ENCODE peak calls at places on chromosomes 3 and 15, in five cellular contexts. Y, M, N, X and C are unnamed samples.

GRCh38 chr3:149600619-149601018 is 57.2 kb downstream of the WWTR1 start:
- DNase-seq in M (no peak), N (no peak), Y (no peak), X (no peak), C (no peak)

GRCh38 chr3:142315083-142315482 is 89.7 kb upstream of the GK5 start:
- DNase-seq in N (no peak), Y (no peak), X (no peak), M (peak; percentile 69), C (no peak)

GRCh38 chr15:24039683-24040082 is 352.6 kb upstream of the NDN start:
- DNase-seq in X (no peak), N (peak; percentile 14), Y (no peak), M (no peak), C (no peak)

GRCh38 chr3:31248619-31248992 is 284.1 kb upstream of the STT3B start:
- DNase-seq in X (no peak), Y (no peak), M (no peak), N (no peak), C (no peak)

GRCh38 chr3:78969483-78969882 is 798.3 kb downstream of the ROBO1 start:
- DNase-seq in Y (no peak), M (no peak), X (no peak), N (no peak), C (no peak)

GRCh38 chr15:65306551-65306950 is 2.1 kb downstream of the RNU5B-1 start:
- DNase-seq in X (no peak), M (no peak), N (no peak), Y (no peak), C (no peak)

GRCh38 chr3:151232991-151233390 is 30.0 kb upstream of the GPR171 start:
- DNase-seq in N (no peak), Y (no peak), M (no peak), X (no peak), C (no peak)

GRCh38 chr15:39597751-39598185 is 16.9 kb downstream of the THBS1 start:
- DNase-seq in M (peak; percentile 31), N (no peak), Y (no peak), X (no peak), C (no peak)

GRCh38 chr3:39193391-39193790 is 996 bp upstream of the XIRP1 start:
- DNase-seq in N (no peak), Y (peak; percentile 58), X (no peak), M (no peak), C (no peak)

GRCh38 chr3:125110016-125110875 is 54.4 kb upstream of the HEG1 start:
- DNase-seq in M (peak; percentile 87), N (no peak), X (no peak), Y (no peak), C (no peak)

GRCh38 chr15:69087581-69087980 is 72.9 kb upstream of the GLCE start:
- DNase-seq in X (no peak), Y (no peak), M (peak; percentile 17), N (no peak), C (no peak)

GRCh38 chr3:179672918-179673317 is 20.1 kb downstream of the USP13 start:
- DNase-seq in N (no peak), M (peak; percentile 86), X (no peak), Y (no peak), C (no peak)

GRCh38 chr3:193396451-193397244 is 18.1 kb upstream of the ATP13A5 start:
- DNase-seq in M (no peak), N (no peak), X (no peak), Y (no peak), C (no peak)

GRCh38 chr15:76159282-76159681 is 99.5 kb downstream of the TMEM266 start:
- DNase-seq in M (no peak), N (no peak), X (no peak), Y (no peak), C (no peak)

GRCh38 chr15:88309363-88309762 is 52.8 kb upstream of the NTRK3 start:
- DNase-seq in M (no peak), Y (no peak), N (no peak), X (no peak), C (no peak)

GRCh38 chr3:37171144-37171543 is 3.2 kb downstream of the LRRFIP2 start:
- DNase-seq in N (no peak), M (no peak), X (no peak), Y (no peak), C (no peak)

GRCh38 chr3:37173806-37174205 is 576 bp downstream of the LRRFIP2 start:
- DNase-seq in Y (no peak), N (no peak), M (no peak), X (no peak), C (no peak)

GRCh38 chr3:37170097-37170496 is 4.3 kb downstream of the LRRFIP2 start:
- DNase-seq in X (no peak), Y (no peak), N (no peak), M (no peak), C (no peak)

GRCh38 chr3:37168896-37169295 is 5.5 kb downstream of the LRRFIP2 start:
- DNase-seq in Y (no peak), X (no peak), N (no peak), M (no peak), C (no peak)

GRCh38 chr3:37170513-37170912 is 3.9 kb downstream of the LRRFIP2 start:
- DNase-seq in N (no peak), Y (no peak), X (no peak), M (no peak), C (no peak)
- H3K9ac ChIP-seq in N (no peak overlapping the region), Y (no peak overlapping the region), X (no peak overlapping the region), M (no peak overlapping the region), C (no peak overlapping the region)

GRCh38 chr15:31238369-31238768 is 88.3 kb upstream of the KLF13 start:
- DNase-seq in N (no peak), M (no peak), Y (no peak), X (no peak), C (no peak)

GRCh38 chr15:31236184-31237041 is 90.2 kb upstream of the KLF13 start:
- DNase-seq in X (peak; percentile 93), Y (no peak), N (peak; percentile 40), M (peak; percentile 54), C (no peak)

GRCh38 chr15:31235298-31236183 is 91.1 kb upstream of the KLF13 start:
- DNase-seq in M (no peak), Y (no peak), X (peak; percentile 82), N (no peak), C (no peak)

GRCh38 chr15:31238906-31239305 is 87.7 kb upstream of the KLF13 start:
- DNase-seq in M (no peak), Y (no peak), X (peak; percentile 22), N (no peak), C (no peak)

DNA sequence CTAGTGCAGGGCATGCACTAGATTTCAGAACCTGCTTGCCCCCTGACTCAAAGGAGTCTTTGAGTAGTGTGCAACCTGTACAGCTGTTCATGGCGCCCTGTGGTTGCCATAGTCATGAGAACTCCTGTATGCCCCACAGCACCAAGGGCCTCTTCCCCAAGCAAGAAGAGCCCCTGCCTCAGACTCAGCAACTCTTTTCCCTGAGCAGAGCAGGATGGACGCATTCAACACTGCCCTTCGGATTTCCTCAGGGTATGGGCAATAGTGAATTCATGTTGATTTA is 89.7 kb upstream of the KLF13 start:
- DNase-seq in Y (no peak), M (no peak), X (no peak), N (no peak), C (no peak)
- H3K27ac ChIP-seq in Y (no peak overlapping the region), M (no peak overlapping the region), X (peak overlapping the region; percentile 72), N (peak overlapping the region; percentile 83), C (no peak overlapping the region)

DNA sequence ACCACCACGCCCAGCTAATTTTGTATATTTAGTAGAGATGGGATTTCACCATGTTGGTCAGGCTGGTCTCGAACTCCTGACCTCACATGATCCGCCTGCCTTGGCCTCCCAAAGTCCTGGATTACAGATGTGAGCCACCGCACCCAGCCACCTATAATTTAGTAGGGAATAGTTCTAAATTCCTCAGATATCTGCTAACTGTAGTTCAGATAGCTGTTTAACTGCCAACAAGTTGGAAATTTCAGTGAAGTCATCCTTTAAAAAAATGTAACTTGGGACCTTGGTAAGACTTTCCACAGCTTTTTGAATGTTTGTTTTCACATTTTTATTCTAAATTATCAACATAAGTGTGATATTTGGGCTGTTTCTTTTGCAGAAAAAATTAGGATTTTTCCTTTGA is 34.1 kb downstream of the USP8 start:
- DNase-seq in M (no peak), Y (no peak), X (no peak), N (no peak), C (no peak)
- H3K9ac ChIP-seq in M (no peak overlapping the region), Y (no peak overlapping the region), X (no peak overlapping the region), N (no peak overlapping the region), C (no peak overlapping the region)

DNA sequence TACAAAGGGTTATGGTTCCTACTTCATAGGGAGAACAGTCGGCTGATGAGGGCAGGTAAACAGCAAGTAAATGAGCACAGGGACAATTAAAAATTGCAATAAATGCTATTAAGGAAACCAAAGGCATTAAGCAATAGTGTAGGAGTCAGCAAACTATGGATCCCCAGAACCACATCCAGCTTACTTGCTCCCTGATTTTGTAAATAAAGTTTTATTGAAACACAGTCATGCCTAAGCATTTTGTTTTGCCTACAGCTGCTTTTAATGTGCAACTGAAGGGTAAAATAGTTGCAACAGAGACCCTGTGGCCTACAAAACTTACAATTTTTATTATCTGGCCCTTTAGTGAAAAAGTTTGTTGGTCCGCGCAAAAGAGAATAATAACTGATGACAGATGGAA is 351.2 kb upstream of the NR2F2 start:
- DNase-seq in X (no peak), Y (no peak), M (no peak), N (no peak), C (no peak)
- H3K27ac ChIP-seq in X (no peak overlapping the region), Y (no peak overlapping the region), M (no peak overlapping the region), N (no peak overlapping the region), C (no peak overlapping the region)

GRCh38 chr3:25849641-25850040 is 59.8 kb downstream of the OXSM start:
- DNase-seq in Y (no peak), N (no peak), X (no peak), M (peak; percentile 37), C (no peak)

GRCh38 chr3:25854214-25854613 is 64.3 kb downstream of the OXSM start:
- DNase-seq in M (peak; percentile 91), N (no peak), Y (no peak), X (no peak), C (no peak)

GRCh38 chr3:25854635-25855034 is 64.7 kb downstream of the OXSM start:
- DNase-seq in X (no peak), Y (no peak), M (peak; percentile 88), N (no peak), C (no peak)

GRCh38 chr3:25856902-25857518 is 67.1 kb downstream of the OXSM start:
- DNase-seq in X (no peak), N (peak; percentile 72), M (peak; percentile 68), Y (no peak), C (peak; percentile 2)

DNA sequence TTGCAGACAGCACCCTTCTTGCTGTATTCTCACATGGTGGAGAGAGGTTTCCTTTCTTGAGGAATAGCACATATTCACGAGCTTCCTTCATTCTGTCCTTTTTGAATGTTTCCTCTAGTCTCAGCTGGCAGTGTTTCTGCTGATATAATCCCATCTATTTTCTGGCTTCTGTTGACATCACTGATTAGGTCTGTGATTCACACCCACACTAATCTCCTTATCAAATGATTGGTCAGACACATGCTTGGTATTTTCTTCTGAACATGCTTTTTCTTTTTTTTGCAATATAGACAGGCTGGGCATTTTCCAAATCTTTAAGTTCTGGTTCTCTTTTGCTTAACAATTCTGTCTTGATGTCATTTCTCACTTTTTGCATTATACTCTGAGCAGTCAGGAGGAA is 65.4 kb downstream of the OXSM start:
- DNase-seq in N (no peak), Y (no peak), X (no peak), M (no peak), C (no peak)
- H3K9ac ChIP-seq in N (no peak overlapping the region), Y (no peak overlapping the region), X (no peak overlapping the region), M (no peak overlapping the region), C (no peak overlapping the region)